ENCODE peak calls at places on chromosome 1, in eight cellular contexts. P is uterus, E is breast epithelium, B is prostate gland, V is IMR-90, I is stomach, O is transverse colon, C is ovary. S is an unnamed sample. For H3K36me3, the result is how much of the 10 kb centered on the place peaks cover.

GRCh38 chr1:94925561-94926364 is 1.1 kb downstream of the CNN3 start:
- DNase-seq in O (peak), P (peak), E (peak), V (peak), B (peak), I (peak), C (peak), S (peak)

GRCh38 chr1:99481391-99481996 is 164.4 kb upstream of the PALMD start:
- DNase-seq in B (peak), I (no peak), V (peak), P (no peak), E (no peak), C (no peak), O (peak), S (no peak)

GRCh38 chr1:200624679-200625335 is 4.3 kb upstream of the KIF14 start:
- DNase-seq in B (no peak), V (no peak), I (no peak), E (peak), O (no peak), C (no peak), P (no peak), S (no peak)

GRCh38 chr1:24949331-24949881 is 19.3 kb upstream of the RUNX3 start:
- DNase-seq in E (no peak), P (no peak), C (no peak), I (no peak), B (no peak), V (peak), O (no peak), S (no peak)

GRCh38 chr1:65395887-65396612 is 24.4 kb upstream of the LEPR start:
- DNase-seq in V (peak), B (no peak), I (no peak), P (no peak), O (no peak), C (no peak), E (no peak), S (no peak)

GRCh38 chr1:95384570-95384969 is 150.6 kb downstream of the RWDD3 start:
- DNase-seq in O (no peak), B (no peak), I (no peak), P (no peak), V (peak), E (no peak), C (no peak), S (peak)

GRCh38 chr1:1074631-1075147 is 583 bp upstream of the RNF223 start:
- DNase-seq in C (no peak), B (no peak), I (no peak), V (no peak), P (no peak), O (no peak), E (no peak), S (no peak)

GRCh38 chr1:18302788-18303413 is 177.8 kb upstream of the KLHDC7A start:
- DNase-seq in B (no peak), O (no peak), E (no peak), C (no peak), P (no peak), V (no peak), I (no peak), S (no peak)

GRCh38 chr1:218384576-218384975 is 39.4 kb downstream of the TGFB2 start:
- DNase-seq in I (no peak), C (no peak), B (no peak), E (no peak), V (peak), P (no peak), O (no peak), S (no peak)

GRCh38 chr1:100428160-100428559 is 75.9 kb downstream of the CDC14A start:
- DNase-seq in O (no peak), B (no peak), E (no peak), V (peak), I (no peak), P (no peak), C (no peak), S (no peak)

GRCh38 chr1:5913078-5913845 is 79.0 kb downstream of the NPHP4 start:
- DNase-seq in P (no peak), O (no peak), I (no peak), B (no peak), V (peak), C (no peak), E (no peak), S (no peak)

GRCh38 chr1:52119722-52120121 is 22.2 kb upstream of the ZFYVE9 start:
- DNase-seq in C (no peak), E (no peak), V (no peak), B (no peak), I (no peak), O (no peak), P (no peak), S (no peak)

GRCh38 chr1:157289001-157289400 is 150.8 kb upstream of the ETV3 start:
- DNase-seq in E (no peak), P (no peak), O (no peak), V (no peak), I (no peak), B (no peak), C (no peak), S (no peak)

GRCh38 chr1:16615253-16616252 is 2.2 kb upstream of the NBPF1 start:
- DNase-seq in B (peak), O (peak), P (no peak), E (peak), V (no peak), I (peak), C (no peak), S (peak)

GRCh38 chr1:183810756-183811155 is 5.8 kb downstream of the RGL1 start:
- DNase-seq in C (no peak), I (no peak), B (no peak), O (no peak), P (no peak), V (no peak), E (no peak), S (no peak)

GRCh38 chr1:70231474-70231873 is 10.3 kb downstream of the SRSF11 start:
- DNase-seq in E (no peak), C (no peak), P (no peak), B (no peak), O (no peak), I (no peak), V (no peak), S (no peak)

GRCh38 chr1:70234733-70235132 is 13.6 kb downstream of the SRSF11 start:
- DNase-seq in I (no peak), O (no peak), P (no peak), V (no peak), E (no peak), B (no peak), C (no peak), S (no peak)
- H3K36me3 ChIP-seq in I (half or more), O (half or more), P (under half), V (under half), E (under half), B (under half), C (under half), S (half or more)

GRCh38 chr1:11364170-11364569 is 91.2 kb downstream of the UBIAD1 start:
- DNase-seq in I (peak), C (no peak), P (no peak), E (no peak), B (no peak), O (peak), V (no peak), S (no peak)
- TF ChIP-seq CTCF in I (no peak), C (no peak), P (no peak), E (no peak), B (no peak), O (no peak), V (peak), S (no peak)

GRCh38 chr1:150619576-150620509 is 9.6 kb downstream of the ENSA start:
- DNase-seq in C (no peak), I (no peak), P (no peak), V (peak), E (no peak), O (no peak), B (peak), S (peak)
- TF ChIP-seq POLR2A in C (no peak), I (no peak), P (no peak), V (peak), E (no peak), O (no peak), B (peak), S (peak)

GRCh38 chr1:57208903-57209302 is 215.0 kb downstream of the DAB1 start:
- DNase-seq in O (no peak), P (no peak), C (no peak), B (no peak), E (no peak), V (no peak), I (no peak), S (no peak)
- H3K36me3 ChIP-seq in O (under half), P (under half), C (under half), B (under half), E (under half), V (under half), I (under half), S (under half)

GRCh38 chr1:3516911-3517310 is 62.4 kb downstream of the ARHGEF16 start:
- DNase-seq in E (no peak), P (no peak), O (no peak), I (no peak), B (no peak), V (no peak), C (no peak), S (no peak)
- TF ChIP-seq CTCF in E (no peak), P (no peak), O (no peak), I (no peak), B (no peak), V (no peak), C (no peak), S (no peak)

DNA sequence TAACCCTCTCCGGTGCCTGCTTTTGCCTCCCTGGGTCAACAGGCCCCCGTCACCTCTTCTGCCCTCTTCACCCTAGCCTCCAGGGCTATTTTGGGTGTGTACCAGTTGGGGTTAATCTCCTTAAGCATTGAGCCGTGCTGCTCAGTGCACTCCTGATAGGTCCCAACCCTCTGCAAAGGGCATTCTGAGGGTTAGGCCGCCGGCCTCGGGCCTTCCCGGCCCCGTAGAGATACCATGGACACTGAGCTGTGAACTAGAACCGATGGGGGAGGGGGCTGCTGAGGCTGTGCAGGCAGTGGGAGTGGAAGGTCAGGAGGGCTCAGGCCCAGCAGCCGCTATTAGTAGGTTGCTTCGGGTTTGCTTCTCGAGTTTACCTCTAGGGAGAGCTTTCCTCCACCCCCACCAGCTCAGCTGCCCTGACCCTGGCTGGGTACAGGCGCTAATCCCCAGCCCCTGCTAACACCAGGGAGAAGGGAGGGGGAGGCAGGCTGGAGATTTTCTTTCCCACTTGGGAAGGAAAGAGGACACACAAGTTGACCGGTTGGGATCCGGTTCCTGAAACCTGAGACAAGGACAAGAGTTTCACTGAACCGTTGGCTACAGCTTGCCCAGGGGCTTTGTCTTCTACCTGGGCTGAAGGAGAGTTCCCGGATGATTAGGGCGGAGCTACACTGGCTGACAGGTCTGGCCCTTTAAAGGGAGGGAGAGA is 4.8 kb downstream of the LMOD1 start:
- DNase-seq in E (no peak), V (no peak), B (no peak), O (no peak), C (no peak), I (no peak), P (no peak), S (no peak)
- TF ChIP-seq POLR2A in E (no peak), V (no peak), B (no peak), O (no peak), C (no peak), I (no peak), P (peak), S (no peak)

GRCh38 chr1:150960646-150961045 is 14.0 kb downstream of the CERS2 start:
- DNase-seq in P (no peak), C (no peak), E (no peak), I (no peak), B (no peak), O (no peak), V (no peak), S (no peak)
- H3K36me3 ChIP-seq in P (under half), C (under half), E (under half), I (half or more), B (under half), O (half or more), V (half or more), S (half or more)

DNA sequence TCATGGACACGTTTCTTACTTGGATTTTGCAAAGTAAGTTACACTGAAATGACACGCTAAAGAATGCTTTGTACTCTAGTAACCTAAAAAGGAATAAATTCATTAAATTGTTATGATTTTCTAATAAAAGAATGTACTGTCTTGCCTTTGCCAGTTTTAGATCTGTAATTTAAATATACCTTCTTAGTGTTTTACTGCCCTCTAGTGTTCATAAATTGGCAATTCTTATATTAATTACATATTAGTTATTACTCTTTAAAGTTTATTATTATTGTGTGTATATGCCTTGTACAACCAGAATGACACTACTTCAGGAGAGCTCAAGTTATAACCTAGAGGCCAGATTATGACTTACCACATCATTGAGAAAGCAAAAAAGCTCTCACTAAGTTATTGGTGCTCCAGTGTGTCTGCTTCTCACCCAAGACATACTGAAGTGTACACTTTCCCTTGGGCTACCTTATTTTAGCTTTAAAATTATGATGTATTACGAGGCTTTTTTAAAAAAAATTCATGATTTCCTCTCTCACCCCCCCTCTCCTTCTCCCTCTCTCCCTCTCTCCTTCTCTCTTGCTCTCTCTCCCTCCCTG is 169.9 kb downstream of the HS2ST1 start:
- DNase-seq in V (peak), C (no peak), B (no peak), I (no peak), E (no peak), P (no peak), O (no peak), S (no peak)
- TF ChIP-seq CTCF in V (peak), C (peak), B (peak), I (peak), E (peak), P (peak), O (peak), S (peak)

GRCh38 chr1:10430216-10431064 is at the start of gene CENPS:
- DNase-seq in C (peak), B (peak), E (peak), P (peak), I (peak), V (peak), O (peak), S (peak)
- TF ChIP-seq POLR2A in C (no peak), B (peak), E (no peak), P (peak), I (peak), V (no peak), O (peak), S (no peak)